ENCODE peak calls at places on chromosomes 4 and X, in seven cellular contexts. A is mucosa of gallbladder; J is activated CD4-positive, alpha-beta T cell treated with anti-CD3 and anti-CD28 coated beads, Interleukin-2, amount 10 ng/mL, durations not matched to agents 7 days and 5 days; V is choroid plexus epithelial cell; B is fibroblast of the conjunctiva; W is CD8-positive, alpha-beta memory T cell; Z is HCEC 1CT. G is an unnamed sample.
A peak's percentile ranks its signal among the peaks of the same experiment; 100 is the strongest.

GRCh38 chr4:80535551-80535950 is 200.0 kb downstream of the CFAP299 start:
- DNase-seq in V (no peak), B (no peak), A (no peak), W (no peak), J (no peak), Z (no peak), G (peak; percentile 23)

GRCh38 chrX:16585486-16586370 is 64.2 kb upstream of the S100G start:
- DNase-seq in W (no peak), B (no peak), Z (no peak), J (no peak), V (no peak), A (no peak), G (no peak)

GRCh38 chrX:133229361-133229760 is 11.2 kb upstream of the TFDP3 start:
- DNase-seq in A (no peak), V (peak; percentile 23), B (no peak), Z (no peak), J (no peak), W (no peak), G (no peak)

GRCh38 chrX:46665232-46666162 is 91.9 kb downstream of the CHST7 start:
- DNase-seq in B (no peak), A (no peak), V (no peak), W (no peak), Z (peak; percentile 36), J (no peak), G (no peak)

GRCh38 chr4:159108124-159108523 is 5.2 kb downstream of the RAPGEF2 start:
- DNase-seq in V (no peak), J (no peak), W (no peak), B (no peak), Z (no peak), A (no peak), G (no peak)

GRCh38 chr4:1592179-1593037 is 91.7 kb downstream of the FAM53A start:
- DNase-seq in A (no peak), W (no peak), B (no peak), Z (no peak), J (no peak), V (no peak), G (no peak)

GRCh38 chr4:139779653-139780052 is 114.0 kb downstream of the MGST2 start:
- DNase-seq in V (no peak), W (no peak), B (no peak), Z (no peak), J (no peak), A (no peak), G (no peak)

GRCh38 chr4:39151120-39151713 is 31.1 kb upstream of the WDR19 start:
- DNase-seq in B (peak; percentile 26), A (no peak), W (no peak), Z (peak; percentile 5), J (no peak), V (peak; percentile 69), G (no peak)

GRCh38 chr4:93731448-93731847 is 97.1 kb upstream of the ATOH1 start:
- DNase-seq in B (no peak), W (no peak), J (no peak), Z (peak; percentile 2), A (no peak), V (no peak), G (no peak)

GRCh38 chrX:139920306-139920705 is 12.5 kb downstream of the ATP11C start:
- DNase-seq in J (no peak), Z (no peak), B (no peak), A (no peak), W (no peak), V (no peak), G (no peak)

GRCh38 chr4:76147454-76148141 is 599 bp downstream of the NUP54 start:
- DNase-seq in A (no peak), Z (peak; percentile 56), B (peak; percentile 72), J (peak; percentile 50), W (peak; percentile 33), V (peak; percentile 98), G (peak; percentile 87)

GRCh38 chr4:97477974-97478373 is 665.3 kb downstream of the STPG2 start:
- DNase-seq in A (no peak), V (no peak), Z (no peak), J (no peak), B (no peak), W (no peak), G (no peak)

GRCh38 chr4:113404167-113404571 is 354.7 kb downstream of the ANK2 start:
- DNase-seq in J (no peak), W (no peak), Z (no peak), A (no peak), V (no peak), B (no peak), G (no peak)

GRCh38 chr4:147299205-147299604 is 181.7 kb upstream of the EDNRA start:
- DNase-seq in W (no peak), J (no peak), V (peak; percentile 36), Z (no peak), B (no peak), A (no peak), G (no peak)

GRCh38 chr4:174425669-174426068 is 96.6 kb downstream of the HPGD start:
- DNase-seq in W (no peak), B (no peak), Z (no peak), V (no peak), A (no peak), J (no peak), G (no peak)

GRCh38 chrX:102712216-102712966 is at the start of gene GPRASP2:
- DNase-seq in A (peak; percentile 21), W (no peak), B (no peak), J (peak; percentile 6), V (no peak), Z (peak; percentile 1), G (no peak)

GRCh38 chrX:10327651-10328050 is 170.9 kb downstream of the CLCN4 start:
- DNase-seq in Z (no peak), J (no peak), A (no peak), W (no peak), V (no peak), B (no peak), G (no peak)

GRCh38 chr4:84578540-84579409 is 4.2 kb upstream of the CDS1 start:
- DNase-seq in V (peak; percentile 85), A (no peak), B (peak; percentile 47), W (no peak), J (no peak), Z (peak; percentile 31), G (peak; percentile 37)

GRCh38 chr4:100087743-100088142 is 102.5 kb downstream of the DDIT4L start:
- DNase-seq in A (no peak), Z (no peak), W (no peak), J (no peak), B (no peak), V (no peak), G (no peak)

GRCh38 chrX:51456814-51457213 is 39.6 kb downstream of the NUDT11 start:
- DNase-seq in Z (no peak), W (no peak), V (peak; percentile 8), J (no peak), B (no peak), A (no peak), G (no peak)

GRCh38 chr4:80788798-80789197 is 241.7 kb upstream of the BMP3 start:
- DNase-seq in Z (peak; percentile 18), A (no peak), V (peak; percentile 52), J (no peak), B (no peak), W (no peak), G (no peak)

GRCh38 chrX:149286940-149287349 is 218.2 kb downstream of the IDS start:
- DNase-seq in A (peak; percentile 46), W (peak; percentile 1), Z (peak; percentile 6), B (no peak), J (peak; percentile 41), V (peak; percentile 70), G (no peak)

GRCh38 chr4:147948336-147948735 is 216.4 kb downstream of the ARHGAP10 start:
- DNase-seq in B (no peak), A (no peak), J (no peak), W (no peak), Z (no peak), V (no peak), G (no peak)

GRCh38 chrX:1153940-1154339 is 58.5 kb downstream of the CRLF2 start:
- DNase-seq in W (no peak), A (no peak), J (no peak), Z (no peak), B (no peak), V (no peak), G (no peak)

GRCh38 chr4:142158980-142159379 is 522.6 kb downstream of the IL15 start:
- DNase-seq in V (no peak), Z (no peak), A (no peak), J (no peak), W (no peak), B (no peak), G (no peak)

GRCh38 chrX:72131317-72132294 is at the start of gene RTL5:
- DNase-seq in A (peak; percentile 83), B (peak; percentile 71), V (peak; percentile 87), J (peak; percentile 17), Z (peak; percentile 35), W (peak; percentile 57), G (peak; percentile 94)

GRCh38 chr4:825969-826330 is at the start of gene CPLX1:
- DNase-seq in Z (no peak), W (no peak), J (no peak), V (no peak), A (no peak), B (no peak), G (peak; percentile 75)

GRCh38 chr4:142516686-142517145 is 329.4 kb downstream of the INPP4B start:
- DNase-seq in B (no peak), J (no peak), W (no peak), Z (peak; percentile 30), A (no peak), V (peak; percentile 15), G (no peak)

GRCh38 chr4:101205878-101206277 is 141.4 kb downstream of the PPP3CA start:
- DNase-seq in V (peak; percentile 63), J (peak; percentile 63), B (no peak), W (peak; percentile 1), A (no peak), Z (peak; percentile 64), G (no peak)

GRCh38 chr4:147591048-147591577 is 26.1 kb upstream of the TMEM184C start:
- DNase-seq in Z (peak; percentile 23), J (no peak), B (no peak), A (no peak), V (peak; percentile 39), W (no peak), G (no peak)

GRCh38 chrX:119481218-119481875 is 13.1 kb downstream of the SLC25A5 start:
- DNase-seq in J (no peak), W (no peak), V (no peak), Z (no peak), A (peak; percentile 30), B (no peak), G (no peak)

GRCh38 chr4:68271851-68272756 is 26.6 kb upstream of the TMPRSS11B start:
- DNase-seq in B (peak; percentile 35), W (no peak), J (no peak), Z (peak; percentile 28), A (no peak), V (peak; percentile 83), G (peak; percentile 6)

GRCh38 chr4:114598191-114599121 is at the start of gene UGT8:
- DNase-seq in V (peak; percentile 14), Z (no peak), W (no peak), B (no peak), J (peak; percentile 31), A (peak; percentile 62), G (peak; percentile 85)

GRCh38 chr4:180059216-180059881 is 2183.9 kb upstream of the TENM3 start:
- DNase-seq in B (no peak), Z (no peak), A (no peak), W (no peak), V (no peak), J (no peak), G (peak; percentile 28)

GRCh38 chr4:81052119-81053068 is 21.9 kb downstream of the BMP3 start:
- DNase-seq in B (peak; percentile 37), Z (peak; percentile 24), J (peak; percentile 42), A (peak; percentile 75), W (peak; percentile 14), V (peak; percentile 74), G (peak; percentile 48)

GRCh38 chr4:137310593-137311490 is 221.5 kb downstream of the PCDH18 start:
- DNase-seq in A (no peak), B (peak; percentile 83), Z (peak; percentile 73), V (peak; percentile 92), W (no peak), J (no peak), G (no peak)

GRCh38 chrX:154374361-154375155 is at the start of gene FLNA:
- DNase-seq in V (no peak), Z (no peak), B (no peak), A (no peak), J (peak; percentile 36), W (peak; percentile 27), G (no peak)

GRCh38 chr4:126269106-126269505 is 954.4 kb downstream of the FAT4 start:
- DNase-seq in A (no peak), B (no peak), Z (no peak), V (peak; percentile 77), J (no peak), W (no peak), G (no peak)